ENCODE peak calls at places on chromosome 20, in nine cellular contexts. N, F, G, E, A, L, O, J and D are unnamed samples.

GRCh38 chr20:6908673-6909072 is 141.2 kb downstream of the BMP2 start:
- DNase-seq in N (no peak), A (no peak), G (no peak), E (no peak), L (no peak), J (no peak), O (no peak), F (peak), D (no peak)

GRCh38 chr20:63333241-63333836 is 27.8 kb downstream of the CHRNA4 start:
- DNase-seq in J (no peak), E (no peak), A (no peak), F (no peak), O (no peak), G (no peak), N (no peak), L (no peak), D (no peak)

GRCh38 chr20:63980317-63980805 is 571 bp upstream of the PRPF6 start:
- DNase-seq in A (peak), L (no peak), G (no peak), N (no peak), J (no peak), F (no peak), E (no peak), O (no peak), D (no peak)

GRCh38 chr20:63941282-63942060 is 14.7 kb downstream of the UCKL1 start:
- DNase-seq in O (no peak), F (peak), J (no peak), G (no peak), A (peak), L (peak), N (peak), E (no peak), D (peak)

GRCh38 chr20:51628533-51629398 is 86.2 kb upstream of the NFATC2 start:
- DNase-seq in J (no peak), A (no peak), G (peak), E (peak), F (no peak), L (no peak), O (peak), N (no peak), D (no peak)

GRCh38 chr20:2524435-2525272 is 11.7 kb upstream of the TMC2 start:
- DNase-seq in E (no peak), A (peak), O (no peak), J (peak), L (peak), G (peak), F (peak), N (peak), D (peak)

GRCh38 chr20:24819331-24819965 is 129.6 kb upstream of the CST7 start:
- DNase-seq in L (no peak), F (no peak), J (no peak), G (no peak), N (no peak), O (no peak), E (no peak), A (no peak), D (no peak)

GRCh38 chr20:35200255-35200654 is 26.2 kb upstream of the MMP24 start:
- DNase-seq in E (peak), G (peak), J (no peak), F (no peak), L (no peak), N (no peak), O (peak), A (no peak), D (no peak)

GRCh38 chr20:41572010-41572572 is 46.1 kb downstream of the CHD6 start:
- DNase-seq in O (no peak), G (no peak), L (no peak), N (no peak), E (no peak), J (no peak), F (no peak), A (no peak), D (no peak)

GRCh38 chr20:6665161-6665560 is 102.3 kb upstream of the BMP2 start:
- DNase-seq in J (no peak), F (no peak), G (peak), A (no peak), N (no peak), O (no peak), E (no peak), L (no peak), D (no peak)

GRCh38 chr20:44326391-44327159 is 10.3 kb upstream of the R3HDML start:
- DNase-seq in O (no peak), N (no peak), E (no peak), G (no peak), A (no peak), F (peak), L (no peak), J (no peak), D (no peak)

GRCh38 chr20:43925215-43925614 is 10.6 kb downstream of the TOX2 start:
- DNase-seq in G (no peak), N (no peak), F (no peak), A (no peak), L (no peak), O (no peak), E (no peak), J (no peak), D (no peak)

GRCh38 chr20:45311589-45312211 is 3.6 kb upstream of the MATN4 start:
- DNase-seq in L (peak), F (peak), A (no peak), E (no peak), O (no peak), N (peak), J (peak), G (peak), D (peak)

GRCh38 chr20:20327756-20328155 is 40.1 kb upstream of the INSM1 start:
- DNase-seq in F (no peak), G (peak), O (no peak), N (no peak), A (no peak), L (peak), J (no peak), E (no peak), D (no peak)

GRCh38 chr20:36399147-36399968 is 93.2 kb downstream of the DLGAP4 start:
- DNase-seq in L (peak), N (no peak), E (no peak), A (peak), J (no peak), O (no peak), F (peak), G (peak), D (peak)

GRCh38 chr20:34709836-34710567 is 5.9 kb downstream of the TP53INP2 start:
- DNase-seq in F (peak), N (peak), L (no peak), A (no peak), E (no peak), O (no peak), J (no peak), G (peak), D (no peak)

GRCh38 chr20:63041776-63042175 is 35.0 kb upstream of the BHLHE23 start:
- DNase-seq in O (no peak), F (no peak), E (no peak), L (no peak), N (no peak), G (no peak), J (no peak), A (no peak), D (no peak)

GRCh38 chr20:62523473-62524203 is 47.8 kb upstream of the GATA5 start:
- DNase-seq in E (no peak), A (peak), O (no peak), L (no peak), F (peak), J (no peak), G (no peak), N (peak), D (peak)

GRCh38 chr20:48765359-48765758 is 62.4 kb downstream of the PREX1 start:
- DNase-seq in F (no peak), N (no peak), G (no peak), A (no peak), E (no peak), O (no peak), J (no peak), L (no peak), D (no peak)

GRCh38 chr20:61949714-61950630 is 115.7 kb downstream of the TAF4 start:
- DNase-seq in F (no peak), N (no peak), O (no peak), A (no peak), J (no peak), G (no peak), L (no peak), E (no peak), D (peak)

GRCh38 chr20:37518059-37518458 is 3.0 kb upstream of the NNAT start:
- DNase-seq in G (no peak), A (no peak), E (no peak), F (no peak), J (no peak), N (no peak), O (no peak), L (no peak), D (no peak)

GRCh38 chr20:44131704-44132103 is 55.3 kb downstream of the JPH2 start:
- DNase-seq in N (no peak), J (no peak), A (no peak), E (no peak), L (no peak), O (no peak), G (no peak), F (no peak), D (no peak)

GRCh38 chr20:10475225-10475624 is 40.1 kb downstream of the SLX4IP start:
- DNase-seq in N (no peak), L (no peak), O (no peak), F (no peak), E (no peak), J (no peak), A (no peak), G (no peak), D (no peak)

GRCh38 chr20:43731469-43731868 is 4.7 kb upstream of the GTSF1L start:
- DNase-seq in J (no peak), O (peak), E (no peak), G (peak), F (no peak), N (no peak), L (no peak), A (no peak), D (no peak)

GRCh38 chr20:50957798-50958732 is at the start of gene DPM1:
- DNase-seq in O (peak), F (peak), N (peak), A (peak), E (no peak), G (peak), J (peak), L (peak), D (peak)

GRCh38 chr20:62314339-62314638 is 11.5 kb downstream of the ADRM1 start:
- DNase-seq in N (no peak), G (no peak), F (no peak), J (no peak), E (no peak), O (no peak), A (peak), L (no peak), D (no peak)

GRCh38 chr20:39849664-39850063 is 839.4 kb downstream of the MAFB start:
- DNase-seq in G (peak), N (no peak), O (peak), J (peak), E (peak), L (no peak), F (no peak), A (no peak), D (no peak)

GRCh38 chr20:32456869-32457421 is 98.8 kb downstream of the ASXL1 start:
- DNase-seq in A (no peak), L (peak), O (no peak), N (no peak), E (no peak), G (peak), F (peak), J (peak), D (no peak)

GRCh38 chr20:2476742-2477615 is 6.4 kb upstream of the SNRPB start:
- DNase-seq in N (no peak), F (no peak), G (peak), A (no peak), L (no peak), E (no peak), O (no peak), J (no peak), D (no peak)

GRCh38 chr20:51756653-51757052 is 11.5 kb downstream of the ATP9A start:
- DNase-seq in J (no peak), L (no peak), G (no peak), O (no peak), E (no peak), N (no peak), F (no peak), A (no peak), D (no peak)

GRCh38 chr20:58277578-58278344 is 31.8 kb upstream of the RAB22A start:
- DNase-seq in F (no peak), O (no peak), E (no peak), A (no peak), J (no peak), L (no peak), G (no peak), N (no peak), D (no peak)

DNA sequence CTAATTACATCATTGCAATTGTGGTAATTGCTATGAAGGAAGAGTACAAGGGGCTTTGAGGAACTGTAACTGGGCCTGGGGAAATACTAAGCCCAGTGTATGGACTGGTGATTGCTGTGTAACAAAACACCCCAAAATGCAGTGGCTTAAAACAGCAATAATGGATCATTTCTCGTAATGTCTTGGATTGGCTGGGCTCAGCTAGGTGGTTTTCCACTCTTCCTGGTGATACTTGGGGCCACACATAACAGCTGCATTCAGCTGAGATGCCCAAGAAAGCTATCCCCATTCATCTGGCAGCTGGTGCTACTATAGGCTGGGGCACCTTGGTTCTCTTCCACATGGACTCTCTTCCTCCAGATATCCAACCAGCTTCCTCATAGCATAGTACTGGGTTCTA is 150.3 kb downstream of the EYA2 start:
- DNase-seq in O (no peak), L (no peak), J (no peak), F (no peak), N (no peak), A (no peak), G (no peak), E (no peak), D (no peak)
- H3K4me3 ChIP-seq in O (no peak), L (no peak), J (no peak), F (no peak), N (no peak), A (no peak), G (no peak), E (no peak), D (no peak)

GRCh38 chr20:15081301-15081700 is 743.9 kb upstream of the FLRT3 start:
- DNase-seq in J (no peak), N (no peak), L (no peak), A (no peak), E (no peak), O (no peak), G (no peak), F (no peak), D (no peak)

GRCh38 chr20:15079594-15080340 is 742.4 kb upstream of the FLRT3 start:
- DNase-seq in J (no peak), F (no peak), A (no peak), G (no peak), N (no peak), O (no peak), L (no peak), E (no peak), D (no peak)

GRCh38 chr20:15075586-15075985 is 738.2 kb upstream of the FLRT3 start:
- DNase-seq in A (no peak), L (no peak), J (no peak), O (no peak), F (peak), N (no peak), E (no peak), G (no peak), D (no peak)

GRCh38 chr20:15077733-15078132 is 740.3 kb upstream of the FLRT3 start:
- DNase-seq in A (no peak), N (no peak), J (no peak), O (no peak), F (peak), G (no peak), L (no peak), E (no peak), D (no peak)

GRCh38 chr20:15076785-15077184 is 739.4 kb upstream of the FLRT3 start:
- DNase-seq in L (no peak), J (no peak), A (no peak), N (no peak), G (no peak), E (no peak), O (no peak), F (no peak), D (no peak)
- H3K4me3 ChIP-seq in L (no peak), J (no peak), A (no peak), N (no peak), G (no peak), E (no peak), O (no peak), F (no peak), D (no peak)

DNA sequence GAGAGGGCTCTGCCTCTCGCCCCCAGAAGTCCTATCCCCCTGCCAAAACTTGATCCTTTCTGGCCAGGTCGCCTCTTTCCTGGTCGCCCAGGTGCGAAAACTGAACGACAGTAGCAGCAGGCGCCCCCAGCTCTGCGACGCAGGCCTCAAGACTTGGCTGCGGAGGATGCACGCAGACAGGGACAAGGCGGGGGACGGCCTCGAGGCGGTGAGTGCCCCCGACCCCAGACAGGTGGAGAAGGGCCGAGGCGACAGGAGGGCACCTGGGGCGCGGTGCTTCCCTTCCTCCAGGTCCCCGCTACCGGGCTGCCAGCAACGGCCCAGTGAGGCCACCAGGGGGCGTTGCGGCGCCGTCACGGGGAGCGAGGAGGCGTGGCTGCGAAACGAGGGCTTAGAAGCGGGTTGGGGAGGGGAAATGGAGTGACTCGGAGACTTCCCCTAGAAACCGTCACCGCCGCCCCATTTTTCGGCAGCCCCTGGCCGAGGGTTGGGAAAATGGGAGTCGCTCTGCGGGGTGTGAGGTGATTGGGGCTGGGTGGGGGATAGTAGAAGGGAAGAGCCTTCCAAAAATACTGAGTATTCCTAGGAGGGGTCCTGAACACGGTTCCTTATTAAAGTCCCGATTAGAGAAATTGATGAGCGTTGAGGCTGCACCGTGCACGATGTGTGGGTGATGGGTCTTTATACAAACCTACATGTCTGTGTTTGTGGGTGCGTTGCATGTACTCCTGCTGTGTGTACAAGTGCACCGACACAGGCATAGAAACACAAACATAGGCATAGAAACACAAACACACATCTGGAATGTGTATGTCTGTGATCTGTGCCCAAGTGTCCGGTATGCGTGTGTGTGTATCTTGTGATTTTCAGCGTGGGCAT is 44.6 kb downstream of the ARHGAP40 start:
- DNase-seq in E (no peak), N (peak), L (peak), F (peak), G (peak), J (peak), O (no peak), A (peak), D (peak)
- H3K4me3 ChIP-seq in E (peak), N (peak), L (peak), F (peak), G (peak), J (no peak), O (no peak), A (no peak), D (peak)

DNA sequence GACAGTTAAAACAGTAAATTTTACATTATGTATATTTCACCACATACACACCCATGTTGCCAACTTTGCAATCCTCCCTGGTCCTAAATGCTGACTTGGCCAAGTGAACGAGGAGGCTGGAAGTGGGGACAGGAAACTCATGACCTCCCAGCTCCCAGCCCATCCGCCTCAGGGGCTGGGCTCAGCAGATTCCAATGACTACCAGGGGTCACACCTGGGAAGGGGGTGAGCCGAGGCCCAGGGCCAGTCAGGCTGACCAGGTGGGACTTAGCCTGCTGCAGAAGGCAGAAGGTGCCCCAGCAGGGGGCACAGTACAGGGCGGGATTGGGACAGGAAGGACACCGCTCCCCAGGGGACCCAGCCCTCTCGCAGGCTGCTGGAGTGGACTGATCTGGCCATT is 2.4 kb downstream of the SIGLEC1 start:
- DNase-seq in N (no peak), F (no peak), A (no peak), G (no peak), L (no peak), O (no peak), E (no peak), J (no peak), D (no peak)
- H3K4me3 ChIP-seq in N (no peak), F (no peak), A (no peak), G (no peak), L (no peak), O (no peak), E (no peak), J (no peak), D (no peak)

DNA sequence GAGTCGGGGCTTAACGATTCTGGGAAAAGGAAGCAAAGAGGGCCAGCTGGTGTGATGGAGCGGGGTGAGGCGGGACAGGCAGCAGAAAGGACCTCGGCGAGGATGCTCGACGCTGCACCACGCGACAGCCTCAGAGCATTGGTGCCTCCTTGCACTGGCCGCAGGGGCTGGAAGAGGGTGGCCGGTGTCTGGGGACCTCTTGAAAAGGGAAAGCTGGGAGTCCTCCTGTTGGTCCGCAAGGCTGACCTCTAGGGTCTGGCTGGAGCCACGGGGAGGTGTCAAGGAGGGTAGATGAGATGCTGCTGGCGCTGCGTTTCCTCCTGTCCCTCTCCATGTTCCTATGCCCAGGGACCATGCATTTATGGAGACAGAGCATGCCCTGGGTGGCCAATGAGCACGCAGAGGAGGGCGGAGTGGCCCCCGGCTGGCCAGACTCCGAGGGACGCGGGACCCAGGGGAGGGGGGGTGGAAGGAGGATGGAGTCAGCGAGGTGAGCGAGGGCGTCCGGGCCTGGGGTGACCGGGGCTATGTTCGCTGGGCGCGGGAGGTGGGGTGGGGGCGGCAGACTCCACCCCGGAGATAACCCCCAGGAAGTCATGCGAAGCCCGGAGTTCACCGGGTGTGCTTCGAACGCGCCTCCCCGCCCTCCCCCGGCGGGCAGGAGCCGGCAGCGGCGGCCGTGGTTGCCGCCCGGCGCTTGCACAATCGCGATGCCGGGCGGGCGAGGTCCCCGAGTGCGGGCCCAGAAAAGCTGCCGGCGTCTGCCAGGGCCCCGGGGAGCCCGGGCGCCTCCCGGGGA is at the start of gene CYP24A1:
- DNase-seq in O (no peak), F (peak), J (no peak), L (peak), G (peak), E (no peak), A (no peak), N (no peak), D (no peak)
- H3K4me3 ChIP-seq in O (peak), F (peak), J (no peak), L (peak), G (peak), E (peak), A (no peak), N (peak), D (no peak)